ENCODE peak calls at places on chromosomes 1 and 21, in six cellular contexts. G, O, S, P, C and F are unnamed samples.

GRCh38 chr1:155472491-155472890 is 90.1 kb downstream of the ASH1L start:
- DNase-seq in G (no peak), O (no peak), S (no peak), P (no peak), C (no peak), F (no peak)

GRCh38 chr1:175976865-175977642 is 230.0 kb downstream of the COP1 start:
- DNase-seq in G (no peak), O (no peak), S (no peak), P (no peak), C (no peak), F (peak; percentile 8)

GRCh38 chr1:226274138-226274537 is 34.8 kb downstream of the LIN9 start:
- DNase-seq in G (peak; percentile 10), O (no peak), S (no peak), P (peak; percentile 31), C (no peak), F (no peak)

GRCh38 chr21:34351786-34352241 is 12.0 kb upstream of the KCNE2 start:
- DNase-seq in G (peak; percentile 41), O (peak; percentile 60), S (peak; percentile 66), P (peak; percentile 67), C (no peak), F (peak; percentile 27)

GRCh38 chr1:221945669-221946068 is 203.8 kb upstream of the DUSP10 start:
- DNase-seq in G (no peak), O (no peak), S (no peak), P (no peak), C (no peak), F (no peak)

GRCh38 chr1:14924012-14924452 is 229.5 kb upstream of the TMEM51 start:
- DNase-seq in G (no peak), O (peak; percentile 64), S (peak; percentile 64), P (peak; percentile 83), C (peak; percentile 91), F (peak; percentile 68)

GRCh38 chr1:13642306-13643004 is 57.5 kb upstream of the PRDM2 start:
- DNase-seq in G (no peak), O (no peak), S (no peak), P (no peak), C (no peak), F (no peak)

GRCh38 chr1:239785576-239785975 is 306.1 kb upstream of the FMN2 start:
- DNase-seq in G (no peak), O (no peak), S (no peak), P (no peak), C (no peak), F (no peak)

GRCh38 chr21:36456714-36457399 is 23.1 kb downstream of the CLDN14 start:
- DNase-seq in G (no peak), O (no peak), S (no peak), P (no peak), C (no peak), F (peak; percentile 56)

GRCh38 chr21:45555557-45556301 is 13.5 kb upstream of the SLC19A1 start:
- DNase-seq in G (peak; percentile 62), O (peak; percentile 32), S (peak; percentile 86), P (peak; percentile 79), C (peak; percentile 88), F (peak; percentile 79)

GRCh38 chr21:45556645-45557601 is 14.7 kb upstream of the SLC19A1 start:
- DNase-seq in G (no peak), O (no peak), S (no peak), P (peak; percentile 39), C (peak; percentile 71), F (peak; percentile 19)

GRCh38 chr21:45556302-45556644 is 14.0 kb upstream of the SLC19A1 start:
- DNase-seq in G (no peak), O (no peak), S (no peak), P (no peak), C (no peak), F (no peak)

GRCh38 chr21:45554477-45555175 is 12.4 kb upstream of the SLC19A1 start:
- DNase-seq in G (peak; percentile 56), O (peak; percentile 89), S (peak; percentile 88), P (peak; percentile 83), C (peak; percentile 93), F (peak; percentile 63)

GRCh38 chr21:45555251-45555556 is 13.0 kb upstream of the SLC19A1 start:
- DNase-seq in G (no peak), O (no peak), S (no peak), P (no peak), C (no peak), F (no peak)
- H3K4me3 ChIP-seq in G (peak overlapping the region; percentile 53), O (no peak overlapping the region), S (no peak overlapping the region), P (no peak overlapping the region), C (peak overlapping the region; percentile 49), F (no peak overlapping the region)

DNA sequence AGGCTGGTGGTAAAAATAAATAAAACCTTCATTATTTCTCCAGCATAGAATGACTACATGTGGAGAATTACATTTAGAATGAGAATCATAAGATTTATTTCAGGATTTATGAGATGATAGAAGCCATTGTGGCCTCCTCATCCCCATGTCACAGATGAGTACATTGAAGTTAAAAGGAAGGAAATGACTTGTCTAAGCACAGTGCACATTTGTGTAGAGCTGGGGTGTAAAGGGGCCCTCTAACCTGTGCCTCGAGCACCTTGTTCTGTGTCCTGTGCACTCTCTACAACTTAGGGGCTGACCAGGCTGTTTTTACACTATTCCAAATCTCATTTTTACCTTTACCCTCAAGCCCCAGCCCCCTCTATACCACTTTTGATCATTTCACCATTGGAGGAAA is 179.4 kb downstream of the RHOU start:
- DNase-seq in G (no peak), O (no peak), S (no peak), P (no peak), C (no peak), F (no peak)
- H3K4me3 ChIP-seq in G (no peak overlapping the region), O (no peak overlapping the region), S (no peak overlapping the region), P (no peak overlapping the region), C (no peak overlapping the region), F (no peak overlapping the region)

GRCh38 chr1:224503161-224504118 is 68.8 kb upstream of the WDR26 start:
- DNase-seq in G (peak; percentile 64), O (peak; percentile 79), S (peak; percentile 91), P (peak; percentile 85), C (peak; percentile 90), F (peak; percentile 98)
- H3K4me3 ChIP-seq in G (no peak overlapping the region), O (peak overlapping the region; percentile 33), S (no peak overlapping the region), P (no peak overlapping the region), C (no peak overlapping the region), F (no peak overlapping the region)

GRCh38 chr1:159892944-159893343 is 7.0 kb downstream of the CFAP45 start:
- DNase-seq in G (no peak), O (no peak), S (peak; percentile 42), P (no peak), C (no peak), F (peak; percentile 78)

GRCh38 chr1:159900086-159900680 is at the start of gene CFAP45:
- DNase-seq in G (peak; percentile 85), O (no peak), S (peak; percentile 92), P (peak; percentile 93), C (peak; percentile 93), F (peak; percentile 95)

GRCh38 chr1:159897962-159898361 is 2.0 kb downstream of the CFAP45 start:
- DNase-seq in G (no peak), O (no peak), S (no peak), P (no peak), C (no peak), F (no peak)

GRCh38 chr1:159898527-159898926 is 1.4 kb downstream of the CFAP45 start:
- DNase-seq in G (no peak), O (no peak), S (no peak), P (no peak), C (no peak), F (no peak)

DNA sequence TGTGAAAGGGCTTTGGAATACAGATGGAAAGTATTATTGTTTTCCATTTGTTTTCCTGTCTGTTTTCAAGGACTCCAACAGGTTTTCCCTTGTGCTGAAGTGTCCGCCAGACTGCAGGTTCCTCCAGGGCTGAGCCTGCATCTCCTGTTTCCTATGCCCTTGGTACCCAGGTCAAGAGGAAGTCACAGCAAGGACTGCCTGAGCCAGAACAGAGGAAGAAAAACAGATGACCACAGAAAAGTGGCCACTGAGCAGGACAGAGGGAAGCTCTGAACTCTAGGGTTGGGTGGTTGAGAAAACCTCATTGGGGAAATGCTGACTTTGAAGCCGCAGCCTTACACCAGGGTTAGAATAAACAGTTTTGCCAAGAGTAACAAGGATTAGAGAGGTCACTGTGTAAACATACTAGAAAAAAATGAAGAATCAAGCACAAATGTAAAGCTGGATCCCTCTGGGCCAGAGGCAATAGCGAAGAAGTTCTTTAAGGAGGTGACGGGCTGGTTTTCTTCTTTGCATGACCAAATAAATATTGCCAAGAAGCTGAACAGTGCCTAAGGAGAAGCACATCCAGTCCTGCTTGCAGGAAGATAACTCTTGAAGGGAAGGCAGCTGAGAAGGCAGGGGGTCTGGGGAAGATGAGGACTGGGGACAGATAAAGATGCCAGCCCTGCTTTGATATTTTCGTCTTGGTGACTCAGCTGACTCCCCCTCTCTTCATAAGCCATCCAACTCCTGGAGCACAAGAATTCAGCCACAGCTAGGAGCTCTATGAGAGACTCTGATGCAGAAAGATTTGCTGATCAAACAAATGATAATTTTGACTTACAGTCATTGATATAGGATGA is 3.7 kb downstream of the CFAP45 start:
- DNase-seq in G (no peak), O (no peak), S (no peak), P (peak; percentile 21), C (no peak), F (no peak)
- H3K4me3 ChIP-seq in G (no peak overlapping the region), O (no peak overlapping the region), S (no peak overlapping the region), P (no peak overlapping the region), C (no peak overlapping the region), F (no peak overlapping the region)

GRCh38 chr21:46109251-46110221 is 11.6 kb downstream of the COL6A2 start:
- DNase-seq in G (no peak), O (peak; percentile 2), S (peak; percentile 0), P (no peak), C (peak; percentile 64), F (no peak)
- H3K4me3 ChIP-seq in G (no peak overlapping the region), O (no peak overlapping the region), S (no peak overlapping the region), P (no peak overlapping the region), C (no peak overlapping the region), F (no peak overlapping the region)